ENCODE peak calls at places on chromosome 15, in ten cellular contexts. F, H, Q, W, V, P, N, Y, U and I are unnamed samples.

GRCh38 chr15:91049378-91050127 is 27.2 kb upstream of the VPS33B start:
- DNase-seq in F (peak), H (peak), Q (peak), W (peak), V (peak), P (peak), N (no peak), Y (peak), U (no peak), I (peak)

GRCh38 chr15:31486506-31486905 is 159.9 kb downstream of the KLF13 start:
- DNase-seq in F (no peak), H (no peak), Q (no peak), W (no peak), V (no peak), P (no peak), N (no peak), Y (no peak), U (peak), I (no peak)

GRCh38 chr15:66006986-66007385 is 137.7 kb downstream of the RAB11A start:
- DNase-seq in F (no peak), H (peak), Q (peak), W (no peak), V (peak), P (no peak), N (no peak), Y (no peak), U (no peak), I (peak)

GRCh38 chr15:63603516-63603915 is 6.3 kb downstream of the FBXL22 start:
- DNase-seq in F (no peak), H (no peak), Q (no peak), W (no peak), V (no peak), P (no peak), N (no peak), Y (no peak), U (no peak), I (no peak)

GRCh38 chr15:52496776-52497470 is 31.8 kb downstream of the MYO5A start:
- DNase-seq in F (no peak), H (no peak), Q (no peak), W (peak), V (peak), P (no peak), N (no peak), Y (no peak), U (no peak), I (peak)

GRCh38 chr15:52098328-52098727 is 14.2 kb downstream of the BCL2L10 start:
- DNase-seq in F (no peak), H (peak), Q (peak), W (no peak), V (peak), P (no peak), N (no peak), Y (no peak), U (no peak), I (peak)

GRCh38 chr15:94168250-94168649 is 63.1 kb upstream of the MCTP2 start:
- DNase-seq in F (no peak), H (no peak), Q (no peak), W (no peak), V (no peak), P (no peak), N (no peak), Y (no peak), U (no peak), I (no peak)

GRCh38 chr15:70147178-70147760 is 49.6 kb upstream of the TLE3 start:
- DNase-seq in F (no peak), H (no peak), Q (peak), W (no peak), V (no peak), P (no peak), N (no peak), Y (no peak), U (no peak), I (no peak)

GRCh38 chr15:36769110-36769509 is 189.7 kb downstream of the CDIN1 start:
- DNase-seq in F (no peak), H (peak), Q (peak), W (no peak), V (peak), P (no peak), N (no peak), Y (no peak), U (no peak), I (peak)

GRCh38 chr15:44308415-44308814 is 19.9 kb downstream of the GOLM2 start:
- DNase-seq in F (no peak), H (no peak), Q (no peak), W (peak), V (no peak), P (no peak), N (no peak), Y (no peak), U (no peak), I (no peak)

GRCh38 chr15:42182328-42182901 is 25.7 kb downstream of the VPS39 start:
- DNase-seq in F (no peak), H (no peak), Q (no peak), W (no peak), V (no peak), P (no peak), N (no peak), Y (no peak), U (no peak), I (no peak)

GRCh38 chr15:60835974-60836373 is 357.0 kb upstream of the ICE2 start:
- DNase-seq in F (no peak), H (no peak), Q (peak), W (no peak), V (no peak), P (no peak), N (no peak), Y (no peak), U (no peak), I (peak)

GRCh38 chr15:24955549-24955929 is 752 bp downstream of the SNRPN start:
- DNase-seq in F (peak), H (no peak), Q (no peak), W (no peak), V (no peak), P (peak), N (no peak), Y (no peak), U (no peak), I (no peak)

GRCh38 chr15:96047255-96047931 is 283.1 kb upstream of the NR2F2 start:
- DNase-seq in F (no peak), H (peak), Q (peak), W (no peak), V (peak), P (no peak), N (no peak), Y (no peak), U (no peak), I (peak)

GRCh38 chr15:31465083-31465955 is 138.7 kb downstream of the KLF13 start:
- DNase-seq in F (peak), H (no peak), Q (no peak), W (no peak), V (no peak), P (no peak), N (no peak), Y (no peak), U (peak), I (no peak)

GRCh38 chr15:99729920-99730319 is 3.3 kb downstream of the LYSMD4 start:
- DNase-seq in F (no peak), H (peak), Q (peak), W (peak), V (peak), P (no peak), N (no peak), Y (peak), U (no peak), I (peak)

GRCh38 chr15:93030430-93031102 is 58.4 kb downstream of the RGMA start:
- DNase-seq in F (peak), H (peak), Q (peak), W (peak), V (peak), P (peak), N (peak), Y (peak), U (no peak), I (peak)

GRCh38 chr15:90388462-90389182 is 580 bp downstream of the IQGAP1 start:
- DNase-seq in F (peak), H (peak), Q (peak), W (peak), V (peak), P (peak), N (peak), Y (peak), U (peak), I (peak)